ENCODE peak calls at places on chromosomes 1 and 21, in four cellular contexts. One of them, this sample, is unnamed. For H3K36me3, the result is how much of the 10 kb centered on the place peaks cover.

GRCh38 chr1:94247146-94248094 is 10.0 kb upstream of the ARHGAP29 start:
- DNase-seq in GM12878: no peak
- DNase-seq in K562: peak
- DNase-seq in HCT116: peak
- DNase-seq in this sample: peak

GRCh38 chr21:42091899-42092508 is 20.9 kb downstream of the UMODL1 start:
- DNase-seq in K562: no peak
- DNase-seq in GM12878: no peak
- DNase-seq in HCT116: no peak
- DNase-seq in this sample: no peak

GRCh38 chr1:116515702-116516101 is 55.1 kb downstream of the CD58 start:
- DNase-seq in HCT116: no peak
- DNase-seq in GM12878: no peak
- DNase-seq in K562: no peak
- DNase-seq in this sample: no peak

GRCh38 chr1:53142226-53142853 is at the start of gene SLC1A7:
- DNase-seq in GM12878: no peak
- DNase-seq in HCT116: no peak
- DNase-seq in K562: no peak
- DNase-seq in this sample: no peak

GRCh38 chr1:198641506-198641905 is 2.7 kb downstream of the PTPRC start:
- DNase-seq in HCT116: no peak
- DNase-seq in GM12878: no peak
- DNase-seq in K562: no peak
- DNase-seq in this sample: no peak

GRCh38 chr1:31120783-31121180 is 55.3 kb upstream of the PUM1 start:
- DNase-seq in HCT116: no peak
- DNase-seq in K562: no peak
- DNase-seq in GM12878: no peak
- DNase-seq in this sample: no peak

GRCh38 chr1:224582041-224582440 is 34.1 kb upstream of the CNIH3 start:
- DNase-seq in K562: no peak
- DNase-seq in HCT116: no peak
- DNase-seq in GM12878: no peak
- DNase-seq in this sample: no peak

GRCh38 chr21:36550761-36551160 is 70.8 kb upstream of the CLDN14 start:
- DNase-seq in GM12878: no peak
- DNase-seq in K562: no peak
- DNase-seq in HCT116: no peak
- DNase-seq in this sample: no peak

GRCh38 chr1:39640861-39641260 is 1.4 kb upstream of the HEYL start:
- DNase-seq in HCT116: no peak
- DNase-seq in K562: no peak
- DNase-seq in GM12878: no peak
- DNase-seq in this sample: no peak

GRCh38 chr1:223756806-223757700 is 44.7 kb downstream of the CAPN2 start:
- DNase-seq in K562: no peak
- DNase-seq in HCT116: no peak
- DNase-seq in GM12878: no peak
- DNase-seq in this sample: no peak

GRCh38 chr1:173205146-173206051 is 1.7 kb downstream of the TNFSF4 start:
- DNase-seq in HCT116: no peak
- DNase-seq in GM12878: no peak
- DNase-seq in K562: no peak
- DNase-seq in this sample: peak

GRCh38 chr1:166272851-166273250 is 106.0 kb upstream of the FAM78B start:
- DNase-seq in K562: no peak
- DNase-seq in GM12878: no peak
- DNase-seq in HCT116: no peak
- DNase-seq in this sample: no peak

GRCh38 chr1:160256396-160257046 is 5.8 kb downstream of the DCAF8 start:
- DNase-seq in GM12878: no peak
- DNase-seq in HCT116: no peak
- DNase-seq in K562: no peak
- DNase-seq in this sample: no peak

GRCh38 chr1:33725037-33725436 is 138.8 kb upstream of the HMGB4 start:
- DNase-seq in GM12878: no peak
- DNase-seq in K562: no peak
- DNase-seq in HCT116: no peak
- DNase-seq in this sample: no peak

GRCh38 chr1:245126530-245126929 is 28.3 kb upstream of the KIF26B start:
- DNase-seq in GM12878: no peak
- DNase-seq in HCT116: no peak
- DNase-seq in K562: no peak
- DNase-seq in this sample: no peak

GRCh38 chr1:109892476-109893368 is 17.9 kb upstream of the CSF1 start:
- DNase-seq in K562: no peak
- DNase-seq in GM12878: no peak
- DNase-seq in HCT116: no peak
- DNase-seq in this sample: no peak

GRCh38 chr1:115753830-115754229 is 14.7 kb downstream of the CASQ2 start:
- DNase-seq in K562: no peak
- DNase-seq in GM12878: no peak
- DNase-seq in HCT116: no peak
- DNase-seq in this sample: no peak

GRCh38 chr1:204154525-204155255 is 2.8 kb upstream of the ETNK2 start:
- DNase-seq in GM12878: no peak
- DNase-seq in K562: no peak
- DNase-seq in HCT116: no peak
- DNase-seq in this sample: no peak

GRCh38 chr1:181390350-181391080 is 92.8 kb upstream of the CACNA1E start:
- DNase-seq in K562: no peak
- DNase-seq in GM12878: no peak
- DNase-seq in HCT116: no peak
- DNase-seq in this sample: no peak

GRCh38 chr1:67314696-67315095 is 7.0 kb downstream of the IL12RB2 start:
- DNase-seq in K562: peak
- DNase-seq in HCT116: no peak
- DNase-seq in GM12878: no peak
- DNase-seq in this sample: no peak

GRCh38 chr21:36709868-36710728 is 11.2 kb downstream of the SIM2 start:
- DNase-seq in GM12878: no peak
- DNase-seq in HCT116: no peak
- DNase-seq in K562: no peak
- DNase-seq in this sample: no peak

GRCh38 chr21:31728952-31729351 is 3.0 kb downstream of the SCAF4 start:
- DNase-seq in K562: no peak
- DNase-seq in GM12878: no peak
- DNase-seq in HCT116: no peak
- DNase-seq in this sample: no peak

GRCh38 chr21:31726407-31726806 is 5.5 kb downstream of the SCAF4 start:
- DNase-seq in HCT116: no peak
- DNase-seq in K562: no peak
- DNase-seq in GM12878: no peak
- DNase-seq in this sample: no peak

GRCh38 chr21:31725202-31725840 is 6.6 kb downstream of the SCAF4 start:
- DNase-seq in GM12878: no peak
- DNase-seq in K562: no peak
- DNase-seq in HCT116: no peak
- DNase-seq in this sample: no peak

GRCh38 chr21:31728191-31728590 is 3.7 kb downstream of the SCAF4 start:
- DNase-seq in HCT116: no peak
- DNase-seq in K562: no peak
- DNase-seq in GM12878: no peak
- DNase-seq in this sample: no peak

GRCh38 chr21:31727181-31727580 is 4.7 kb downstream of the SCAF4 start:
- DNase-seq in HCT116: no peak
- DNase-seq in K562: no peak
- DNase-seq in GM12878: no peak
- DNase-seq in this sample: no peak
- TF ChIP-seq ZBTB33 in HCT116: no peak
- TF ChIP-seq ZBTB33 in K562: no peak
- TF ChIP-seq ZBTB33 in GM12878: no peak
- TF ChIP-seq ZBTB33 in this sample: no peak

GRCh38 chr1:42263019-42263418 is 72.0 kb downstream of the FOXJ3 start:
- DNase-seq in GM12878: no peak
- DNase-seq in K562: no peak
- DNase-seq in HCT116: no peak
- DNase-seq in this sample: no peak

GRCh38 chr1:42260376-42261078 is 74.5 kb downstream of the FOXJ3 start:
- DNase-seq in K562: no peak
- DNase-seq in HCT116: no peak
- DNase-seq in GM12878: peak
- DNase-seq in this sample: no peak

GRCh38 chr1:42266253-42267135 is 68.5 kb downstream of the FOXJ3 start:
- DNase-seq in GM12878: no peak
- DNase-seq in K562: no peak
- DNase-seq in HCT116: no peak
- DNase-seq in this sample: no peak

GRCh38 chr1:42267904-42268303 is 67.1 kb downstream of the FOXJ3 start:
- DNase-seq in K562: no peak
- DNase-seq in GM12878: no peak
- DNase-seq in HCT116: no peak
- DNase-seq in this sample: no peak

DNA sequence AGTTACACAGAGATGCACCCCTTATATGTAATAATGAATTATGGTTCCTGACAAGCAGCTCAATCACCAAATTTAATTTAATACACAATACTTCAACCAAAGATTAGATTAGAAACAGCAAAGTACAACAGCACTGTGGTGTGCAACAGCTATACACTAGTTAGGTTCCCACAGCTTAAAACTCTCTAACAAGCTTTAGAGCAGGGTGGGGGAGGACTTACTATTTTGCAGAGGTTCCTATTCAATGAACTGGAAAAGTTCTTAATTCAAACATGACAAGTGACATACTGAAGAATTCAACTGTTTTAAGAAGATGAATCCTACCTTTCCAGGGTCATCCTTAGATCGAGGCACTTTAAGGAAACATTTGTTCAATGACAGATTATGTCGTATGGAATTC is 70.2 kb downstream of the FOXJ3 start:
- DNase-seq in HCT116: no peak
- DNase-seq in K562: no peak
- DNase-seq in GM12878: no peak
- DNase-seq in this sample: no peak
- H3K36me3 ChIP-seq in HCT116: under half
- H3K36me3 ChIP-seq in K562: under half
- H3K36me3 ChIP-seq in GM12878: under half
- H3K36me3 ChIP-seq in this sample: under half

GRCh38 chr1:27668121-27668807 is 3.7 kb downstream of the IFI6 start:
- DNase-seq in K562: no peak
- DNase-seq in HCT116: no peak
- DNase-seq in GM12878: no peak
- DNase-seq in this sample: no peak

GRCh38 chr1:27669876-27670275 is 2.1 kb downstream of the IFI6 start:
- DNase-seq in K562: no peak
- DNase-seq in HCT116: no peak
- DNase-seq in GM12878: no peak
- DNase-seq in this sample: no peak

GRCh38 chr1:27672750-27673112 is 739 bp upstream of the IFI6 start:
- DNase-seq in GM12878: no peak
- DNase-seq in K562: no peak
- DNase-seq in HCT116: no peak
- DNase-seq in this sample: no peak

GRCh38 chr1:27668808-27669723 is 2.9 kb downstream of the IFI6 start:
- DNase-seq in GM12878: no peak
- DNase-seq in HCT116: no peak
- DNase-seq in K562: peak
- DNase-seq in this sample: no peak

DNA sequence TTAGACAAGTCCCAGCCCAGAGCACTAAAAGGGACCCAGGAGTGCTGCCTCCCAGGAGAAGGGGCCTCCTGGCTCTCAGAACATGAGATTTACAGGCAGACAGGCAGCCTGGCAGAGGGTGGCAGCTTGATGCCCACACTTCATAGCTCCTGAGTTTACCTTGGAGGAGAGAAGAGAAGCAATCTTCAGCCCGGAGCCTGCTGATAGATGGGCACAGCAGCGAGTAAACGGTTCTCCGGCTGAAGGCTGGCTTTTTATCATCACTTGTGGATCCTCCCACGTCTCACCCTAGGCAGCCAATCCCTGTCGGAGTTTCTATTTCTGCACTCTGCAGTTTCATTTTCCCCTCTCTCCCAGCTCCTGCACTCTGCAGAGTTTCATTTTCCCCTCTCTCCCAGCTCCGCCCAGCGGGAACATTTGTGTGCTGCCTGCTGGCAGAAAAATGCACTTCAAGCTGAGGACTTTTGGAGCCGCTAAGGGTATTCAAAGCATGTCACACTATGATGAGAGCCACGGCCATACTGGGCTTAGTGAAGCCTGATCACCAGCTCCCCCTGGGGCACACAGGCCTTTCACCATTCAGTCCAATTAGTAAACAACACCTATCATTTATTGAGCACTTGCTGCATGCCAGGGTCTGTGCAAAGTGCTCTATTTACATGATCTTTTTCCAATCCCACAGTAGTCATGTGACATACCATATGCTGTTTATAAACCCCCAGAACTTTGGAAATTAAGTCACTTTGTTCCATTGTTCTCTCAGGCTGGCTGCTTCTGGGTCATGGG is at the start of gene IFI6:
- DNase-seq in HCT116: peak
- DNase-seq in K562: peak
- DNase-seq in GM12878: peak
- DNase-seq in this sample: peak
- TF ChIP-seq POLR2A in HCT116: peak
- TF ChIP-seq POLR2A in K562: no peak
- TF ChIP-seq POLR2A in GM12878: peak
- TF ChIP-seq POLR2A in this sample: peak

DNA sequence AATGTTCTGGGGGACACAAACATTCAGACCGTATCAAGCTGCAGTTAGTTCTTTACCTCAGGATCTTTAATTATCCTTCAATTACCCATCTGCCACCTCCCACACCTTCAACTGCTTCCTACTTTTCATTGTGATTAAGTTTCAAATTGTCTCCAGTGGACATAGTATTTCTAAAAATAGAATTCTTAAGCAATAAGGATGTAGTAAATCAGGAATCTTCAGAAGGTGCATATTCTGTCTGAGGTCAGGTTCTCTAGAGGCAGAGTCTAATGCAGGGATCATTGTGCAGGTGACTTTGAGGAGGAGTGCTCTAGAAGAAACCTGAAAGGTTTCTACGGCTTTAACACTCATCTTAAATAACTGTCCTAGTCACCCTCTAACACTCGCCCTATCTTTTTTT is 102.6 kb upstream of the PPP2R5A start:
- DNase-seq in GM12878: no peak
- DNase-seq in HCT116: no peak
- DNase-seq in K562: no peak
- DNase-seq in this sample: no peak
- TF ChIP-seq ZBTB33 in GM12878: no peak
- TF ChIP-seq ZBTB33 in HCT116: no peak
- TF ChIP-seq ZBTB33 in K562: no peak
- TF ChIP-seq ZBTB33 in this sample: no peak

This sample was measured in HepG2.